ENCODE peak calls at places on chromosomes 5 and 9, in five cellular contexts. One of them, this sample, is unnamed.

GRCh38 chr9:132669636-132670358 is at the start of gene DDX31:
- DNase-seq in mammary epithelial cell: peak; percentile 80
- DNase-seq in upper lobe of right lung: peak; percentile 95
- DNase-seq in AG04450: peak; percentile 27
- DNase-seq in right lobe of liver: peak; percentile 90
- DNase-seq in this sample: peak; percentile 89

GRCh38 chr9:72364679-72365524 is at the start of gene ZFAND5:
- DNase-seq in mammary epithelial cell: peak; percentile 96
- DNase-seq in upper lobe of right lung: peak; percentile 99
- DNase-seq in AG04450: peak; percentile 97
- DNase-seq in right lobe of liver: peak; percentile 99
- DNase-seq in this sample: peak; percentile 99

GRCh38 chr5:181170237-181170830 is 22.9 kb downstream of the OR2V2 start:
- DNase-seq in mammary epithelial cell: no peak
- DNase-seq in upper lobe of right lung: no peak
- DNase-seq in AG04450: no peak
- DNase-seq in right lobe of liver: no peak
- DNase-seq in this sample: no peak

GRCh38 chr5:139776856-139777255 is 18.8 kb upstream of the PSD2 start:
- DNase-seq in mammary epithelial cell: no peak
- DNase-seq in upper lobe of right lung: no peak
- DNase-seq in AG04450: no peak
- DNase-seq in right lobe of liver: no peak
- DNase-seq in this sample: no peak

GRCh38 chr5:124649548-124650501 is 96.6 kb downstream of the ZNF608 start:
- DNase-seq in mammary epithelial cell: peak; percentile 90
- DNase-seq in upper lobe of right lung: peak; percentile 87
- DNase-seq in AG04450: peak; percentile 74
- DNase-seq in right lobe of liver: peak; percentile 84
- DNase-seq in this sample: peak; percentile 54

GRCh38 chr5:38853753-38854470 is 8.1 kb downstream of the OSMR start:
- DNase-seq in mammary epithelial cell: peak; percentile 94
- DNase-seq in upper lobe of right lung: no peak
- DNase-seq in AG04450: peak; percentile 39
- DNase-seq in right lobe of liver: no peak
- DNase-seq in this sample: peak; percentile 83

GRCh38 chr9:129597355-129598088 is 23.4 kb downstream of the C9orf50 start:
- DNase-seq in mammary epithelial cell: peak; percentile 32
- DNase-seq in upper lobe of right lung: peak; percentile 92
- DNase-seq in AG04450: no peak
- DNase-seq in right lobe of liver: no peak
- DNase-seq in this sample: peak; percentile 56

GRCh38 chr5:123951204-123951977 is 439.4 kb downstream of the CSNK1G3 start:
- DNase-seq in mammary epithelial cell: peak; percentile 95
- DNase-seq in upper lobe of right lung: no peak
- DNase-seq in AG04450: peak; percentile 86
- DNase-seq in right lobe of liver: no peak
- DNase-seq in this sample: peak; percentile 86

GRCh38 chr9:70587143-70587710 is 172.8 kb upstream of the KLF9 start:
- DNase-seq in mammary epithelial cell: no peak
- DNase-seq in upper lobe of right lung: no peak
- DNase-seq in AG04450: no peak
- DNase-seq in right lobe of liver: no peak
- DNase-seq in this sample: no peak

GRCh38 chr9:80492221-80492620 is 920.5 kb downstream of the TLE4 start:
- DNase-seq in mammary epithelial cell: no peak
- DNase-seq in upper lobe of right lung: peak; percentile 77
- DNase-seq in AG04450: no peak
- DNase-seq in right lobe of liver: no peak
- DNase-seq in this sample: no peak

GRCh38 chr9:4297151-4297794 is 2.6 kb downstream of the GLIS3 start:
- DNase-seq in mammary epithelial cell: peak; percentile 84
- DNase-seq in upper lobe of right lung: peak; percentile 86
- DNase-seq in AG04450: no peak
- DNase-seq in right lobe of liver: peak; percentile 83
- DNase-seq in this sample: no peak

GRCh38 chr9:86534572-86535258 is 180.5 kb upstream of the TUT7 start:
- DNase-seq in mammary epithelial cell: no peak
- DNase-seq in upper lobe of right lung: no peak
- DNase-seq in AG04450: peak; percentile 70
- DNase-seq in right lobe of liver: no peak
- DNase-seq in this sample: no peak

GRCh38 chr5:56601641-56602071 is 213.7 kb upstream of the MAP3K1 start:
- DNase-seq in mammary epithelial cell: no peak
- DNase-seq in upper lobe of right lung: no peak
- DNase-seq in AG04450: peak; percentile 39
- DNase-seq in right lobe of liver: no peak
- DNase-seq in this sample: no peak

GRCh38 chr9:2608276-2608675 is 13.3 kb upstream of the VLDLR start:
- DNase-seq in mammary epithelial cell: no peak
- DNase-seq in upper lobe of right lung: no peak
- DNase-seq in AG04450: no peak
- DNase-seq in right lobe of liver: no peak
- DNase-seq in this sample: no peak

GRCh38 chr9:128575469-128575868 is 23.1 kb downstream of the SPTAN1 start:
- DNase-seq in mammary epithelial cell: no peak
- DNase-seq in upper lobe of right lung: no peak
- DNase-seq in AG04450: no peak
- DNase-seq in right lobe of liver: no peak
- DNase-seq in this sample: no peak

GRCh38 chr5:128988476-128988875 is 23.2 kb downstream of the SLC27A6 start:
- DNase-seq in mammary epithelial cell: no peak
- DNase-seq in upper lobe of right lung: no peak
- DNase-seq in AG04450: no peak
- DNase-seq in right lobe of liver: no peak
- DNase-seq in this sample: no peak

GRCh38 chr5:10849278-10849677 is 88.2 kb upstream of the DAP start:
- DNase-seq in mammary epithelial cell: no peak
- DNase-seq in upper lobe of right lung: no peak
- DNase-seq in AG04450: no peak
- DNase-seq in right lobe of liver: no peak
- DNase-seq in this sample: no peak

GRCh38 chr5:150556859-150557506 is 49.1 kb downstream of the NDST1 start:
- DNase-seq in mammary epithelial cell: no peak
- DNase-seq in upper lobe of right lung: no peak
- DNase-seq in AG04450: no peak
- DNase-seq in right lobe of liver: no peak
- DNase-seq in this sample: no peak

GRCh38 chr5:16918891-16919671 is 17.0 kb downstream of the MYO10 start:
- DNase-seq in mammary epithelial cell: no peak
- DNase-seq in upper lobe of right lung: no peak
- DNase-seq in AG04450: no peak
- DNase-seq in right lobe of liver: no peak
- DNase-seq in this sample: no peak

GRCh38 chr5:148950892-148951291 is 112.0 kb downstream of the SH3TC2 start:
- DNase-seq in mammary epithelial cell: no peak
- DNase-seq in upper lobe of right lung: no peak
- DNase-seq in AG04450: no peak
- DNase-seq in right lobe of liver: no peak
- DNase-seq in this sample: no peak

GRCh38 chr5:171984748-171985419 is 21.6 kb downstream of the FBXW11 start:
- DNase-seq in mammary epithelial cell: peak; percentile 89
- DNase-seq in upper lobe of right lung: no peak
- DNase-seq in AG04450: peak; percentile 86
- DNase-seq in right lobe of liver: no peak
- DNase-seq in this sample: peak; percentile 18

GRCh38 chr9:37410354-37410861 is 12.1 kb upstream of the GRHPR start:
- DNase-seq in mammary epithelial cell: no peak
- DNase-seq in upper lobe of right lung: no peak
- DNase-seq in AG04450: no peak
- DNase-seq in right lobe of liver: no peak
- DNase-seq in this sample: no peak

GRCh38 chr9:37413311-37413710 is 9.2 kb upstream of the GRHPR start:
- DNase-seq in mammary epithelial cell: peak; percentile 52
- DNase-seq in upper lobe of right lung: no peak
- DNase-seq in AG04450: no peak
- DNase-seq in right lobe of liver: no peak
- DNase-seq in this sample: no peak

GRCh38 chr9:37408933-37409710 is 13.4 kb upstream of the GRHPR start:
- DNase-seq in mammary epithelial cell: no peak
- DNase-seq in upper lobe of right lung: no peak
- DNase-seq in AG04450: no peak
- DNase-seq in right lobe of liver: no peak
- DNase-seq in this sample: no peak

GRCh38 chr9:37412431-37413151 is 9.9 kb upstream of the GRHPR start:
- DNase-seq in mammary epithelial cell: peak; percentile 89
- DNase-seq in upper lobe of right lung: no peak
- DNase-seq in AG04450: no peak
- DNase-seq in right lobe of liver: no peak
- DNase-seq in this sample: peak; percentile 73

GRCh38 chr9:37410969-37411785 is 11.3 kb upstream of the GRHPR start:
- DNase-seq in mammary epithelial cell: peak; percentile 25
- DNase-seq in upper lobe of right lung: no peak
- DNase-seq in AG04450: no peak
- DNase-seq in right lobe of liver: no peak
- DNase-seq in this sample: no peak
- TF ChIP-seq CTCF in mammary epithelial cell: peak; percentile 24
- TF ChIP-seq CTCF in upper lobe of right lung: no peak
- TF ChIP-seq CTCF in AG04450: peak; percentile 59
- TF ChIP-seq CTCF in right lobe of liver: peak; percentile 16
- TF ChIP-seq CTCF in this sample: no peak

GRCh38 chr5:94374336-94374735 is 244.1 kb downstream of the KIAA0825 start:
- DNase-seq in mammary epithelial cell: no peak
- DNase-seq in upper lobe of right lung: no peak
- DNase-seq in AG04450: no peak
- DNase-seq in right lobe of liver: no peak
- DNase-seq in this sample: no peak

GRCh38 chr5:94378062-94378461 is 240.3 kb downstream of the KIAA0825 start:
- DNase-seq in mammary epithelial cell: no peak
- DNase-seq in upper lobe of right lung: no peak
- DNase-seq in AG04450: no peak
- DNase-seq in right lobe of liver: no peak
- DNase-seq in this sample: no peak

GRCh38 chr5:94375801-94376200 is 242.6 kb downstream of the KIAA0825 start:
- DNase-seq in mammary epithelial cell: no peak
- DNase-seq in upper lobe of right lung: no peak
- DNase-seq in AG04450: no peak
- DNase-seq in right lobe of liver: no peak
- DNase-seq in this sample: no peak

GRCh38 chr5:94376672-94377345 is 241.6 kb downstream of the KIAA0825 start:
- DNase-seq in mammary epithelial cell: no peak
- DNase-seq in upper lobe of right lung: no peak
- DNase-seq in AG04450: no peak
- DNase-seq in right lobe of liver: no peak
- DNase-seq in this sample: no peak
- H3K27ac ChIP-seq in mammary epithelial cell: no peak overlapping the region
- H3K27ac ChIP-seq in upper lobe of right lung: no peak overlapping the region
- H3K27ac ChIP-seq in AG04450: no peak overlapping the region
- H3K27ac ChIP-seq in right lobe of liver: no peak overlapping the region
- H3K27ac ChIP-seq in this sample: no peak overlapping the region

GRCh38 chr5:891837-892389 is 688 bp downstream of the BRD9 start:
- DNase-seq in mammary epithelial cell: peak; percentile 19
- DNase-seq in upper lobe of right lung: no peak
- DNase-seq in AG04450: no peak
- DNase-seq in right lobe of liver: no peak
- DNase-seq in this sample: peak; percentile 58

GRCh38 chr5:893711-894110 is 1.0 kb downstream of the TRIP13 start:
- DNase-seq in mammary epithelial cell: no peak
- DNase-seq in upper lobe of right lung: no peak
- DNase-seq in AG04450: no peak
- DNase-seq in right lobe of liver: no peak
- DNase-seq in this sample: no peak

GRCh38 chr5:891117-891836 is 1.3 kb downstream of the BRD9 start:
- DNase-seq in mammary epithelial cell: peak; percentile 75
- DNase-seq in upper lobe of right lung: no peak
- DNase-seq in AG04450: no peak
- DNase-seq in right lobe of liver: no peak
- DNase-seq in this sample: peak; percentile 91

GRCh38 chr5:893137-893506 is 438 bp downstream of the TRIP13 start:
- DNase-seq in mammary epithelial cell: no peak
- DNase-seq in upper lobe of right lung: no peak
- DNase-seq in AG04450: no peak
- DNase-seq in right lobe of liver: no peak
- DNase-seq in this sample: peak; percentile 19

GRCh38 chr5:892390-893136 is at the start of the genes BRD9 and TRIP13:
- DNase-seq in mammary epithelial cell: peak; percentile 75
- DNase-seq in upper lobe of right lung: peak; percentile 93
- DNase-seq in AG04450: no peak
- DNase-seq in right lobe of liver: peak; percentile 90
- DNase-seq in this sample: peak; percentile 92
- TF ChIP-seq CTCF in mammary epithelial cell: no peak
- TF ChIP-seq CTCF in upper lobe of right lung: no peak
- TF ChIP-seq CTCF in AG04450: no peak
- TF ChIP-seq CTCF in right lobe of liver: no peak
- TF ChIP-seq CTCF in this sample: no peak

DNA sequence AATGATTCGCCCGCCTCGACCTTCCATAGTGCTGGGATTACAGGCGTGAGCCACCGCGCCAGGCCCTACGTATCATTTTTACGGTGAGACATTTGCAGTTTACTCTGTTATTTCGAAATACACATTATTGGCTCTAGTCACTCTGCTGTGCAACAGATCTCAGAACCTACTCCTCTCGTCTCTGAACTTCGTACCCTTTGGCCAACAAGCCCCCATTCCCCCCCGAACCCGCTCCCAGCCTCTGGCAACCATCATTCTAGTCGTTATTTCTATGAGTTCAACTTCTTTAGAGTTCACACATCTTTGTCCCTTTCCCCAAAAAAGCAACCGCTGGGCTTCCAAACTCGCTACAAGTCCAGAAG is 736 bp downstream of the PTGR1 start:
- DNase-seq in mammary epithelial cell: peak; percentile 54
- DNase-seq in upper lobe of right lung: peak; percentile 70
- DNase-seq in AG04450: no peak
- DNase-seq in right lobe of liver: no peak
- DNase-seq in this sample: peak; percentile 34
- H3K27ac ChIP-seq in mammary epithelial cell: peak overlapping the region; percentile 60
- H3K27ac ChIP-seq in upper lobe of right lung: peak overlapping the region; percentile 94
- H3K27ac ChIP-seq in AG04450: peak overlapping the region; percentile 88
- H3K27ac ChIP-seq in right lobe of liver: peak overlapping the region; percentile 92
- H3K27ac ChIP-seq in this sample: peak overlapping the region; percentile 87

GRCh38 chr9:121836382-121836885 is 185.0 kb downstream of the DAB2IP start:
- DNase-seq in mammary epithelial cell: no peak
- DNase-seq in upper lobe of right lung: no peak
- DNase-seq in AG04450: no peak
- DNase-seq in right lobe of liver: no peak
- DNase-seq in this sample: no peak

GRCh38 chr9:121839726-121840500 is 188.5 kb downstream of the DAB2IP start:
- DNase-seq in mammary epithelial cell: no peak
- DNase-seq in upper lobe of right lung: peak; percentile 38
- DNase-seq in AG04450: no peak
- DNase-seq in right lobe of liver: peak; percentile 20
- DNase-seq in this sample: no peak

GRCh38 chr9:121837113-121838010 is 185.9 kb downstream of the DAB2IP start:
- DNase-seq in mammary epithelial cell: no peak
- DNase-seq in upper lobe of right lung: peak; percentile 53
- DNase-seq in AG04450: peak; percentile 32
- DNase-seq in right lobe of liver: peak; percentile 22
- DNase-seq in this sample: no peak

GRCh38 chr9:121840838-121841760 is 189.7 kb downstream of the DAB2IP start:
- DNase-seq in mammary epithelial cell: no peak
- DNase-seq in upper lobe of right lung: peak; percentile 34
- DNase-seq in AG04450: no peak
- DNase-seq in right lobe of liver: peak; percentile 40
- DNase-seq in this sample: no peak

GRCh38 chr9:121838757-121839669 is 187.6 kb downstream of the DAB2IP start:
- DNase-seq in mammary epithelial cell: no peak
- DNase-seq in upper lobe of right lung: peak; percentile 34
- DNase-seq in AG04450: no peak
- DNase-seq in right lobe of liver: peak; percentile 24
- DNase-seq in this sample: no peak
- TF ChIP-seq CTCF in mammary epithelial cell: no peak
- TF ChIP-seq CTCF in upper lobe of right lung: no peak
- TF ChIP-seq CTCF in AG04450: peak; percentile 11
- TF ChIP-seq CTCF in right lobe of liver: no peak
- TF ChIP-seq CTCF in this sample: no peak

This sample was measured in RWPE1.